ENCODE peak calls at places on chromosomes 3 and 15, in five cellular contexts. V is stimulated activated CD4-positive, alpha-beta T cell treated with anti-CD3 and anti-CD28 coated beads, Interleukin-12 subunit alpha, Interleukin-12 subunit beta, amount 100 ng/mL, for 4 hours; Q is NCI-H1694; G is RPMI8226; D is stimulated activated naive B cell treated with anti-CD40 and anti-IgM and Interleukin-4, amounts not matched to agents 10 μg/mL and 1 μg/mL and 100 μg/mL, for 72 hours. M is an unnamed sample.

GRCh38 chr3:38141952-38142273 is 3.5 kb downstream of the MYD88 start:
- DNase-seq in V (no peak), D (no peak), G (no peak), Q (no peak), M (no peak)

GRCh38 chr3:4251412-4251811 is 51.8 kb upstream of the SETMAR start:
- DNase-seq in Q (no peak), V (no peak), D (no peak), G (no peak), M (no peak)

GRCh38 chr3:8871306-8871705 is 92.0 kb downstream of the RAD18 start:
- DNase-seq in D (no peak), V (no peak), Q (no peak), G (no peak), M (no peak)

GRCh38 chr3:40602778-40603385 is 78.1 kb downstream of the ZNF621 start:
- DNase-seq in Q (no peak), G (no peak), V (no peak), D (no peak), M (no peak)

GRCh38 chr3:148735597-148735996 is 37.9 kb downstream of the AGTR1 start:
- DNase-seq in D (no peak), G (no peak), Q (no peak), V (no peak), M (no peak)

GRCh38 chr15:61216519-61216918 is 12.6 kb downstream of the RORA start:
- DNase-seq in D (no peak), Q (no peak), V (no peak), G (no peak), M (no peak)

GRCh38 chr15:61069369-61070075 is 159.6 kb downstream of the RORA start:
- DNase-seq in V (no peak), D (no peak), G (no peak), Q (no peak), M (no peak)

GRCh38 chr15:84595660-84596059 is 5.1 kb upstream of the ZSCAN2 start:
- DNase-seq in G (no peak), D (no peak), Q (no peak), V (no peak), M (no peak)

GRCh38 chr3:29555590-29555989 is 274.7 kb downstream of the RBMS3 start:
- DNase-seq in Q (no peak), D (no peak), G (no peak), V (no peak), M (no peak)

GRCh38 chr3:123778525-123778924 is 105.6 kb downstream of the MYLK start:
- DNase-seq in Q (no peak), V (no peak), G (no peak), D (no peak), M (no peak)

GRCh38 chr15:100111103-100112060 is 230.4 kb downstream of the ADAMTS17 start:
- DNase-seq in G (peak), Q (no peak), D (no peak), V (peak), M (no peak)

GRCh38 chr15:46222861-46223260 is 588.0 kb downstream of the SQOR start:
- DNase-seq in Q (no peak), G (no peak), V (no peak), D (no peak), M (peak)

GRCh38 chr3:98246142-98246541 is 17.9 kb upstream of the OR5H6 start:
- DNase-seq in V (no peak), G (no peak), Q (no peak), D (no peak), M (no peak)

GRCh38 chr3:4898454-4899313 is 80.6 kb upstream of the BHLHE40 start:
- DNase-seq in D (peak), Q (no peak), V (no peak), G (no peak), M (no peak)

GRCh38 chr15:80777137-80777536 is 2.0 kb upstream of the CEMIP start:
- DNase-seq in Q (no peak), G (no peak), V (no peak), D (no peak), M (no peak)

GRCh38 chr3:174438501-174439156 is 420.5 kb upstream of the NAALADL2 start:
- DNase-seq in G (no peak), D (no peak), V (no peak), Q (no peak), M (no peak)

GRCh38 chr3:133855772-133856171 is 39.9 kb downstream of the RAB6B start:
- DNase-seq in D (no peak), V (no peak), G (no peak), Q (no peak), M (no peak)

GRCh38 chr3:195153653-195154052 is 117.3 kb downstream of the XXYLT1 start:
- DNase-seq in Q (no peak), D (no peak), V (no peak), G (no peak), M (no peak)

GRCh38 chr3:96991812-96992211 is 177.4 kb downstream of the EPHA6 start:
- DNase-seq in V (no peak), D (no peak), G (no peak), Q (no peak), M (peak)

GRCh38 chr15:43520138-43520537 is 2.7 kb downstream of the MAP1A start:
- DNase-seq in D (no peak), Q (no peak), V (no peak), G (no peak), M (no peak)

GRCh38 chr15:88303455-88303854 is 46.9 kb upstream of the NTRK3 start:
- DNase-seq in G (no peak), D (no peak), Q (no peak), V (no peak), M (no peak)

GRCh38 chr3:27625848-27626247 is 96.3 kb downstream of the EOMES start:
- DNase-seq in Q (no peak), D (no peak), G (no peak), V (no peak), M (no peak)